ENCODE peak calls at places on chromosome 1, in seven cellular contexts. X is fibroblast of lung; Z is stimulated activated CD4-positive, alpha-beta T cell treated with anti-CD3 and anti-CD28 coated beads, Interleukin-1b, Interleukin-23, amount 100 ng/mL, for 24 hours; M is retina; D is GM23248; L is T-helper 22 cell; H is fibroblast of mammary gland. G is an unnamed sample.

GRCh38 chr1:173508541-173508940 is 31.4 kb downstream of the PRDX6 start:
- DNase-seq in X (no peak), L (no peak), Z (no peak), D (no peak), M (no peak), H (no peak), G (peak; percentile 39)

GRCh38 chr1:47682786-47683350 is 245.0 kb downstream of the FOXD2 start:
- DNase-seq in L (no peak), M (no peak), Z (no peak), D (no peak), X (no peak), H (no peak), G (no peak)

GRCh38 chr1:39144943-39145650 is 59.4 kb upstream of the MACF1 start:
- DNase-seq in Z (no peak), X (no peak), H (no peak), D (no peak), L (no peak), M (no peak), G (peak; percentile 30)

GRCh38 chr1:172005856-172006255 is 164.6 kb downstream of the DNM3 start:
- DNase-seq in H (peak; percentile 35), Z (no peak), M (no peak), L (no peak), X (no peak), D (peak; percentile 48), G (peak; percentile 72)

GRCh38 chr1:56683569-56683968 is 38.5 kb downstream of the PRKAA2 start:
- DNase-seq in H (no peak), X (no peak), M (no peak), L (no peak), Z (no peak), D (no peak), G (no peak)

GRCh38 chr1:209655832-209656231 is 3.6 kb upstream of the LAMB3 start:
- DNase-seq in M (no peak), D (peak; percentile 31), H (no peak), Z (no peak), L (no peak), X (no peak), G (peak; percentile 54)

GRCh38 chr1:52632732-52633290 is at the start of gene SHISAL2A:
- DNase-seq in Z (no peak), M (peak; percentile 85), L (peak; percentile 47), X (peak; percentile 6), H (peak; percentile 12), D (peak; percentile 35), G (peak; percentile 7)

GRCh38 chr1:12040457-12041051 is 21.3 kb downstream of the MIIP start:
- DNase-seq in X (peak; percentile 84), M (no peak), D (peak; percentile 95), L (no peak), H (peak; percentile 97), Z (no peak), G (peak; percentile 71)

GRCh38 chr1:110339427-110340206 is 440 bp downstream of the RBM15 start:
- DNase-seq in H (peak; percentile 71), D (peak; percentile 79), Z (peak; percentile 30), M (no peak), X (peak; percentile 60), L (peak; percentile 46), G (peak; percentile 71)

GRCh38 chr1:62233926-62234450 is 39.3 kb downstream of the L1TD1 start:
- DNase-seq in L (no peak), D (no peak), H (no peak), Z (no peak), X (no peak), M (no peak), G (no peak)

GRCh38 chr1:201719812-201720521 is 109.0 kb upstream of the IPO9 start:
- DNase-seq in D (peak; percentile 90), Z (no peak), M (peak; percentile 79), L (no peak), H (peak; percentile 96), X (peak; percentile 94), G (no peak)

GRCh38 chr1:72915581-72915980 is 633.2 kb upstream of the NEGR1 start:
- DNase-seq in H (no peak), D (no peak), L (no peak), M (no peak), Z (no peak), X (no peak), G (no peak)

GRCh38 chr1:183699643-183700160 is 46.6 kb upstream of the APOBEC4 start:
- DNase-seq in Z (no peak), M (no peak), L (no peak), D (no peak), X (no peak), H (no peak), G (no peak)

GRCh38 chr1:185972096-185972875 is 238.1 kb downstream of the HMCN1 start:
- DNase-seq in H (no peak), Z (no peak), M (no peak), D (peak; percentile 46), L (no peak), X (no peak), G (no peak)

GRCh38 chr1:22814176-22815042 is 103.8 kb downstream of the EPHB2 start:
- DNase-seq in H (peak; percentile 71), M (no peak), L (no peak), X (peak; percentile 46), Z (no peak), D (peak; percentile 46), G (no peak)

GRCh38 chr1:6179564-6180175 is 451 bp downstream of the CHD5 start:
- DNase-seq in X (no peak), Z (no peak), L (no peak), M (no peak), H (no peak), D (peak; percentile 38), G (no peak)